ENCODE peak calls at places on chromosomes 11 and 22, in six cellular contexts. Y is left ventricle myocardium inferior, F is cardiac muscle cell, I is HCT116, Q is A549, X is ovary. S is an unnamed sample.

GRCh38 chr11:92224394-92225205 is at the start of gene FAT3:
- DNase-seq in Y (no peak), F (peak; percentile 66), I (no peak), Q (peak; percentile 37), X (peak; percentile 18), S (no peak)

GRCh38 chr11:119509969-119510401 is 87.0 kb upstream of the THY1 start:
- DNase-seq in Y (peak; percentile 22), F (peak; percentile 93), I (no peak), Q (no peak), X (peak; percentile 41), S (no peak)

GRCh38 chr22:31344369-31345330 is 1.5 kb downstream of the PATZ1 start:
- DNase-seq in Y (peak; percentile 35), F (peak; percentile 59), I (no peak), Q (no peak), X (peak; percentile 58), S (peak; percentile 17)

GRCh38 chr11:61971177-61972111 is 4.0 kb upstream of the FTH1 start:
- DNase-seq in Y (peak; percentile 98), F (peak; percentile 100), I (peak; percentile 88), Q (peak; percentile 88), X (peak; percentile 99), S (no peak)

GRCh38 chr11:118274184-118274583 is 10.1 kb upstream of the MPZL2 start:
- DNase-seq in Y (no peak), F (no peak), I (no peak), Q (no peak), X (no peak), S (no peak)

GRCh38 chr11:299951-300735 is 817 bp upstream of the IFITM5 start:
- DNase-seq in Y (peak; percentile 15), F (peak; percentile 47), I (no peak), Q (no peak), X (no peak), S (no peak)

GRCh38 chr11:118055966-118056365 is 20.9 kb upstream of the TMPRSS4 start:
- DNase-seq in Y (no peak), F (no peak), I (no peak), Q (no peak), X (no peak), S (no peak)

GRCh38 chr11:77658213-77659013 is 20.8 kb upstream of the CLNS1A start:
- DNase-seq in Y (no peak), F (peak; percentile 53), I (no peak), Q (no peak), X (no peak), S (no peak)

GRCh38 chr22:33922268-33922667 is 2.0 kb upstream of the LARGE1 start:
- DNase-seq in Y (peak; percentile 25), F (peak; percentile 40), I (no peak), Q (no peak), X (peak; percentile 55), S (no peak)

GRCh38 chr22:38611559-38611958 is 41.6 kb upstream of the DMC1 start:
- DNase-seq in Y (no peak), F (no peak), I (no peak), Q (no peak), X (no peak), S (no peak)

GRCh38 chr22:38610234-38610633 is 40.3 kb upstream of the DMC1 start:
- DNase-seq in Y (no peak), F (no peak), I (no peak), Q (no peak), X (no peak), S (no peak)

GRCh38 chr22:38609371-38609770 is 39.4 kb upstream of the DMC1 start:
- DNase-seq in Y (no peak), F (no peak), I (no peak), Q (no peak), X (no peak), S (no peak)

GRCh38 chr22:38612217-38613006 is 42.4 kb upstream of the DMC1 start:
- DNase-seq in Y (no peak), F (no peak), I (no peak), Q (no peak), X (no peak), S (no peak)

GRCh38 chr22:38607680-38608079 is 37.7 kb upstream of the DMC1 start:
- DNase-seq in Y (no peak), F (no peak), I (no peak), Q (no peak), X (no peak), S (no peak)
- TF ChIP-seq CTCF in Y (no peak), F (no peak), I (no peak), Q (no peak), X (no peak), S (no peak)

GRCh38 chr11:17918049-17918605 is 94.7 kb downstream of the SERGEF start:
- DNase-seq in Y (no peak), F (no peak), I (no peak), Q (no peak), X (no peak), S (no peak)
- H3K9me3 ChIP-seq in Y (no peaks in the 10 kb centered on the region), F (no peaks in the 10 kb centered on the region), I (no peaks in the 10 kb centered on the region), Q (no peaks in the 10 kb centered on the region), X (no peaks in the 10 kb centered on the region), S (no peaks in the 10 kb centered on the region)

GRCh38 chr11:102268985-102269470 is 48.3 kb upstream of the BIRC3 start:
- DNase-seq in Y (no peak), F (no peak), I (no peak), Q (no peak), X (no peak), S (no peak)
- TF ChIP-seq CTCF in Y (no peak), F (no peak), I (no peak), Q (no peak), X (peak; percentile 1), S (peak; percentile 7)

DNA sequence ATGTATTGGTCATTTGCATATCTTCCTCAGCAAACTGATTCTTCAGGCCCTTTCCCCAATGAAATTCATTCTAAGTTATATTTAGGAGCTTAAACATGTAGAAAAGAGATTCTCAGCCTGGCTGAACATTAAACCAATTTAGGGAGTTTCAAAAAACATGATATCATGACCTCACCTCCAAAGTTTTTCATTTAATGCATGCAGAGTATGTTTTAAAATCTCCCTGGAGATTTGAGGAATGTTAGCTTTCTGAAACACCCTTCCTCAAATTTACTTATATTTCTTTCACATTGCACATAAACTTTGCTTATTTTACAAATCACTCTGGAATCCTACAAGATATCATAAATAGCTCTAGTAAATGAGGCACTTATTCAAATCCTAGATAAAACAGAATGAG is 162.0 kb downstream of the C11orf87 start:
- DNase-seq in Y (no peak), F (no peak), I (no peak), Q (no peak), X (no peak), S (no peak)
- H3K9me3 ChIP-seq in Y (no peaks in the 10 kb centered on the region), F (no peaks in the 10 kb centered on the region), I (no peaks in the 10 kb centered on the region), Q (no peaks in the 10 kb centered on the region), X (no peaks in the 10 kb centered on the region), S (no peaks in the 10 kb centered on the region)

GRCh38 chr22:48842976-48843375 is 984.7 kb downstream of the BRD1 start:
- DNase-seq in Y (no peak), F (no peak), I (no peak), Q (no peak), X (no peak), S (no peak)

GRCh38 chr22:48840112-48840949 is 987.3 kb downstream of the BRD1 start:
- DNase-seq in Y (no peak), F (no peak), I (no peak), Q (no peak), X (no peak), S (no peak)

GRCh38 chr22:48842583-48842945 is 985.1 kb downstream of the BRD1 start:
- DNase-seq in Y (no peak), F (no peak), I (no peak), Q (no peak), X (no peak), S (no peak)

GRCh38 chr22:48843640-48844039 is 984.0 kb downstream of the BRD1 start:
- DNase-seq in Y (no peak), F (no peak), I (no peak), Q (no peak), X (no peak), S (no peak)

DNA sequence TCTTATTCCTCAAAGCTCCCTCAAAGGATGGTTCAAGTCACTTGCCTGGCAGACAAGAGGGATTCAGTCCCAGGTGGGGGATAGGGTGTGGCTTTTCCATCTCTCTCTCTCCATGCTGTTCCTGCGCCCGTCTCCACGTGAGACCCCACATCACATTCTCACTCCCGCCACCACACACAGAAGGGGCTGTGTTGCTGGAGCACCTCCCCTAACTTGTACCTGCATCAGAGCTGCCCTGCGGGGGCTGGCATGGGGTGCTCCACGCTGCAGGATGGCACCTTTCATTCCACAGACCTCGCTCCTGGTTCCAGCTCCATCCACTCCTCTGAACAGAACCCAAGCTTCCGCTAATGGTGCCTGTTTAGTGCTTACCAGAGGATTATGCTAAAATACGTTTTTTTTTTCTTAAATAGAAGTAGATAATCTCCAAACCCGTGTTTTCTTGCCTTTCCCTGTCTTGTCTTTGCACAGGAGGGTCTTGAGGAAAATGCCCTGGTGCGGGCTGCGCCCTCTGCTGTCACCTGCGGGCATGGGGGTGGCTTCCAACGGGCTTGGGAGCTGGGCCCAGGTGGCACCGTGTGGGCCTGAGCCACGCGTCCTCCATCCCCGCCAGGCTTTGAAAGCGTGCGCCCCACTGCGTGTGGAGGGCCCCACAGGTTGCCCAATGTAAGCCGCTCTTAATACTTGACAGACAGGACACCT is 985.6 kb downstream of the BRD1 start:
- DNase-seq in Y (no peak), F (no peak), I (no peak), Q (no peak), X (no peak), S (no peak)
- TF ChIP-seq CTCF in Y (no peak), F (no peak), I (peak; percentile 23), Q (no peak), X (no peak), S (no peak)

GRCh38 chr22:49365910-49366309 is 461.8 kb downstream of the BRD1 start:
- DNase-seq in Y (no peak), F (no peak), I (no peak), Q (no peak), X (no peak), S (peak; percentile 27)
- H3K9me3 ChIP-seq in Y (peaks cover 3% of the 10 kb centered on the region), F (no peaks in the 10 kb centered on the region), I (no peaks in the 10 kb centered on the region), Q (no peaks in the 10 kb centered on the region), X (no peaks in the 10 kb centered on the region), S (no peaks in the 10 kb centered on the region)

GRCh38 chr22:23386245-23386631 is 193.9 kb downstream of the IGLL1 start:
- DNase-seq in Y (no peak), F (no peak), I (no peak), Q (no peak), X (no peak), S (no peak)
- TF ChIP-seq CTCF in Y (no peak), F (no peak), I (no peak), Q (peak; percentile 18), X (peak; percentile 29), S (peak; percentile 35)

DNA sequence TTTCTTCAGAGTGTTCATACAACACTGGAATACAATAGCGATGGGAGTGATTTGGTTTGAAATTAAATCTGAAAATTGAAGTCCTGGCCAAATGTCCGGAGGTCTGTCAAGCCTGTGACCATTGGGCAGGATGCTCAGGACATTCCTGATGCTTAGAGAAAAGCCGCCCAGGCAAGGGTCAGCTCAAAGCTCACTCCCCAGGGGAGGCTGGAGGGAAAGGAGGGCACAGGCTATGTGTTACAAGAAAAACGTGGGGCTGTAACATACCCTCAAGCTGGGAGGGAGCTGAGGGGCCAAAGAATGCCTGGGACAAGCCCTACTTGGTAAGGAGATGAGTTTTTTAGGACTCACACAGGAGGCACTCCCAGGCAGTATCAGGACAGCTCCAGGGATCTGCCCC is 500.3 kb downstream of the BRD1 start:
- DNase-seq in Y (no peak), F (no peak), I (no peak), Q (no peak), X (no peak), S (no peak)
- H3K9me3 ChIP-seq in Y (peaks cover 39% of the 10 kb centered on the region), F (no peaks in the 10 kb centered on the region), I (no peaks in the 10 kb centered on the region), Q (no peaks in the 10 kb centered on the region), X (no peaks in the 10 kb centered on the region), S (peaks cover 8% of the 10 kb centered on the region)

S was measured in CD4-positive, alpha-beta T cell.